ENCODE peak calls at places on chromosomes 16 and 17, in four cellular contexts. O is uterus, F is heart left ventricle, D is heart right ventricle. C is an unnamed sample.

GRCh38 chr17:75346906-75347305 is 57.7 kb upstream of the SLC25A19 start:
- DNase-seq in O (no peak), F (no peak), D (no peak), C (no peak)

GRCh38 chr16:50724237-50724747 is 17.6 kb upstream of the CYLD start:
- DNase-seq in O (no peak), F (no peak), D (no peak), C (no peak)

GRCh38 chr17:43813386-43813785 is 19.6 kb downstream of the MPP3 start:
- DNase-seq in O (no peak), F (no peak), D (no peak), C (no peak)

GRCh38 chr16:6643083-6643686 is 689.5 kb upstream of the RBFOX1 start:
- DNase-seq in O (no peak), F (no peak), D (no peak), C (no peak)

GRCh38 chr17:62628845-62629555 is 1.5 kb downstream of the MRC2 start:
- DNase-seq in O (peak; percentile 55), F (no peak), D (peak; percentile 37), C (no peak)

GRCh38 chr16:69564845-69565610 is 738 bp upstream of the NFAT5 start:
- DNase-seq in O (no peak), F (no peak), D (no peak), C (no peak)

GRCh38 chr17:76014925-76015261 is 12.2 kb downstream of the EVPL start:
- DNase-seq in O (no peak), F (no peak), D (no peak), C (no peak)

GRCh38 chr17:67833946-67834631 is 8.8 kb downstream of the BPTF start:
- DNase-seq in O (no peak), F (no peak), D (no peak), C (no peak)

GRCh38 chr17:39357978-39358377 is 43.4 kb downstream of the FBXL20 start:
- DNase-seq in O (no peak), F (no peak), D (no peak), C (no peak)

GRCh38 chr16:86667035-86667434 is 88.7 kb downstream of the FOXL1 start:
- DNase-seq in O (no peak), F (peak; percentile 74), D (no peak), C (no peak)

GRCh38 chr16:86669937-86670772 is 91.8 kb downstream of the FOXL1 start:
- DNase-seq in O (no peak), F (no peak), D (peak; percentile 55), C (no peak)

GRCh38 chr16:86665929-86666328 is 87.6 kb downstream of the FOXL1 start:
- DNase-seq in O (no peak), F (no peak), D (no peak), C (no peak)

GRCh38 chr16:86669285-86669805 is 91.0 kb downstream of the FOXL1 start:
- DNase-seq in O (no peak), F (no peak), D (no peak), C (no peak)

GRCh38 chr16:86668136-86668535 is 89.8 kb downstream of the FOXL1 start:
- DNase-seq in O (no peak), F (peak; percentile 44), D (no peak), C (no peak)
- H3K27ac ChIP-seq in O (no peak overlapping the region), F (no peak overlapping the region), D (peak overlapping the region; percentile 64), C (no peak overlapping the region)

GRCh38 chr16:23863511-23864422 is 28.0 kb downstream of the PRKCB start:
- DNase-seq in O (no peak), F (no peak), D (no peak), C (no peak)
- H3K4me3 ChIP-seq in O (no peak overlapping the region), F (no peak overlapping the region), D (peak overlapping the region; percentile 40), C (no peak overlapping the region)

GRCh38 chr17:77120866-77121265 is 19.9 kb upstream of the SEC14L1 start:
- DNase-seq in O (no peak), F (no peak), D (no peak), C (no peak)

GRCh38 chr17:77125432-77125901 is 15.3 kb upstream of the SEC14L1 start:
- DNase-seq in O (no peak), F (no peak), D (no peak), C (no peak)

GRCh38 chr17:77126519-77126918 is 14.2 kb upstream of the SEC14L1 start:
- DNase-seq in O (no peak), F (no peak), D (no peak), C (no peak)

GRCh38 chr17:77127735-77128361 is 12.9 kb upstream of the SEC14L1 start:
- DNase-seq in O (no peak), F (peak; percentile 82), D (peak; percentile 76), C (no peak)

GRCh38 chr17:77124192-77124908 is 16.4 kb upstream of the SEC14L1 start:
- DNase-seq in O (no peak), F (peak; percentile 58), D (no peak), C (no peak)
- H3K4me1 ChIP-seq in O (peaks cover 4% of the 10 kb centered on the region), F (no peaks in the 10 kb centered on the region), D (peaks cover 91% of the 10 kb centered on the region), C (peaks cover 37% of the 10 kb centered on the region)

GRCh38 chr17:28334666-28335200 is 539 bp downstream of the IFT20 start:
- DNase-seq in O (no peak), F (no peak), D (no peak), C (no peak)
- H3K27ac ChIP-seq in O (peak overlapping the region; percentile 91), F (peak overlapping the region; percentile 9), D (peak overlapping the region; percentile 19), C (peak overlapping the region; percentile 91)

GRCh38 chr17:5786510-5786875 is 202.2 kb upstream of the NLRP1 start:
- DNase-seq in O (no peak), F (no peak), D (no peak), C (no peak)
- H3K4me3 ChIP-seq in O (no peak overlapping the region), F (no peak overlapping the region), D (no peak overlapping the region), C (no peak overlapping the region)

DNA sequence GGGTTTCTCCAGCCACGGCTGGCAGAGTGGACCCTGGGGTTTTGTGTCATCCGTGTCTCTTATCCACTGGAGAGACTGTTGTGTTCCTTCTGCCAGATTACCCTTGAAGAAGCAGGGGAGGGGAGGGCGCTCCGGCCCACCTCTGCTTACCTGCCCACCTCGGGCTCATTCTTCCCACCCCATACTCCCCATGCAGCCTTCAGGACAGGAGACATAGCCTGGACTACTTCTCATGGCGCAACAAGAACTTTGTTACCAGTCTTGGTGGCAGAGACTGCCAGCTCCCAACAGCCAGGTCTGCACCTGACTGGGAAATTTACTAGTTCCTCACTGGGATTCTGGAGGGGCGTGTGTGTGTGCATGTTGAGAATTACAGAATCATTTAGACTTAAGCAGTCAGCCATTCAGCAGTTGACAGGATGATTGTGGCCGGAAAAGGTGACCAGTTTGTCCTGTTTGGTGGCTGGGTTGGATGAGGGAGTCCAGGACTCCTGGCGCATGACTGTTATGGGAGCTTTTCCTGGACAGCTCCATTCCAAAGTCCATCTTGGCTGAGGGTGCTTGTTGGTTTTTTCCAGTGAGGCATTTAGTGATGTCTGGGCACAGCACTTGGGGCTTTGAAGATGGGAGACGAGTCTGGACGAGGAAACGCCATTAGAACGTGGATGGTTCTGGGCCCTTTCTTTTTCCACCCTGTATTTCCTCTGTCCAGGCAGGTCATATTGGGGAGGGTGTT is 8.7 kb downstream of the GSE1 start:
- DNase-seq in O (no peak), F (no peak), D (no peak), C (no peak)
- H3K4me1 ChIP-seq in O (no peaks in the 10 kb centered on the region), F (peaks cover 5% of the 10 kb centered on the region), D (peaks cover 61% of the 10 kb centered on the region), C (peaks cover 17% of the 10 kb centered on the region)

GRCh38 chr16:842631-843560 is 42.4 kb upstream of the GNG13 start:
- DNase-seq in O (no peak), F (no peak), D (no peak), C (no peak)

GRCh38 chr16:843771-844170 is 43.2 kb upstream of the GNG13 start:
- DNase-seq in O (no peak), F (no peak), D (peak; percentile 4), C (no peak)

GRCh38 chr16:844638-845348 is 44.3 kb upstream of the GNG13 start:
- DNase-seq in O (no peak), F (no peak), D (peak; percentile 6), C (no peak)

GRCh38 chr16:847151-847550 is 46.6 kb upstream of the GNG13 start:
- DNase-seq in O (no peak), F (no peak), D (no peak), C (no peak)

DNA sequence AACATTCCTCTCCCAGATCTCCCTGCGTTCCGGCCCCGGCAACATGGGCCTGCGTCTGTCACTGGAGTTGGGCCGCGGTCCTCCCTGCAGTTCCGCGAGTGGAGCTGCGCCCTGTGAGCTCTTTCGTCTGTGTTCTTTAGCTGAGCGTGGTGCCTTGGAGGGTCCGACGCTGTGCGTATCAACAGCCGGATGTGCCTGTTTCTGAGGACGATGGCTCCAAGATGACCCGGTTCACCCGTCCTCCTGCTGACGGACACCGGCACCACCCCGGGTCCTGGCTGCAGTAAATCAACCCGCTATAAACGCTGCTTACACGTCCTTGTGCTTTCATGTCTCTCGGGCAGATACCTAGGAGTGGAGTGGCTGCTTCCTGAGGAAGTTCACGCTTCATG is 44.8 kb upstream of the GNG13 start:
- DNase-seq in O (no peak), F (no peak), D (no peak), C (no peak)
- H3K27ac ChIP-seq in O (no peak overlapping the region), F (no peak overlapping the region), D (no peak overlapping the region), C (no peak overlapping the region)